ENCODE peak calls at places on chromosomes 1 and 21, in seven cellular contexts. M, Z, Y, O, S, Q and P are unnamed samples.

GRCh38 chr1:41383094-41383852 is 22.0 kb downstream of the FOXO6 start:
- DNase-seq in S (peak), M (no peak), Y (no peak), Q (no peak), Z (no peak), O (no peak), P (no peak)

GRCh38 chr21:37407719-37408455 is 41.3 kb downstream of the DYRK1A start:
- DNase-seq in Z (no peak), M (no peak), S (no peak), O (no peak), Q (no peak), Y (no peak), P (no peak)

GRCh38 chr1:159428536-159428935 is 3.5 kb upstream of the OR10J4 start:
- DNase-seq in Z (no peak), Y (no peak), Q (no peak), O (no peak), S (no peak), M (no peak), P (no peak)

GRCh38 chr1:72524021-72524420 is 241.7 kb upstream of the NEGR1 start:
- DNase-seq in Y (no peak), Q (no peak), S (no peak), M (no peak), Z (no peak), O (no peak), P (no peak)

GRCh38 chr1:167881069-167881468 is 32.9 kb downstream of the ADCY10 start:
- DNase-seq in Q (no peak), S (no peak), O (no peak), Z (no peak), Y (no peak), M (no peak), P (no peak)

GRCh38 chr1:236030572-236030971 is 34.3 kb downstream of the NID1 start:
- DNase-seq in M (no peak), Q (no peak), O (no peak), Z (no peak), Y (no peak), S (no peak), P (no peak)

GRCh38 chr21:34691396-34692032 is 22.7 kb downstream of the CLIC6 start:
- DNase-seq in Y (no peak), Z (no peak), M (no peak), Q (no peak), S (no peak), O (no peak), P (no peak)

GRCh38 chr21:45465105-45465504 is 60.1 kb downstream of the COL18A1 start:
- DNase-seq in Y (peak), Q (peak), M (no peak), S (no peak), O (no peak), Z (no peak), P (no peak)

GRCh38 chr1:209416660-209417059 is 166.9 kb upstream of the CAMK1G start:
- DNase-seq in Y (no peak), O (no peak), Q (no peak), M (no peak), S (no peak), Z (no peak), P (no peak)

GRCh38 chr1:56508523-56508983 is 70.8 kb downstream of the PLPP3 start:
- DNase-seq in Z (no peak), Q (no peak), M (peak), Y (peak), S (no peak), O (no peak), P (no peak)

GRCh38 chr1:69835924-69836323 is 268.2 kb downstream of the LRRC7 start:
- DNase-seq in M (no peak), Z (no peak), Q (no peak), Y (no peak), S (no peak), O (no peak), P (no peak)

GRCh38 chr1:184425449-184426277 is 38.8 kb downstream of the C1orf21 start:
- DNase-seq in Y (no peak), Q (no peak), Z (no peak), M (peak), O (no peak), S (no peak), P (no peak)

GRCh38 chr1:222187566-222187965 is 360.3 kb downstream of the HHIPL2 start:
- DNase-seq in Y (no peak), M (no peak), Q (no peak), O (no peak), S (no peak), Z (no peak), P (no peak)

GRCh38 chr1:245337829-245338484 is 183.2 kb downstream of the KIF26B start:
- DNase-seq in Q (peak), M (no peak), Z (no peak), O (no peak), S (no peak), Y (no peak), P (no peak)

GRCh38 chr1:50701706-50702317 is 258.3 kb downstream of the FAF1 start:
- DNase-seq in Z (no peak), Y (no peak), O (no peak), Q (no peak), S (no peak), M (no peak), P (no peak)

GRCh38 chr1:158564608-158565007 is 5.8 kb downstream of the OR6P1 start:
- DNase-seq in M (no peak), S (no peak), O (no peak), Q (peak), Z (peak), Y (no peak), P (no peak)

GRCh38 chr1:204562075-204562990 is 46.1 kb downstream of the MDM4 start:
- DNase-seq in S (no peak), Y (no peak), Z (no peak), Q (no peak), M (no peak), O (no peak), P (no peak)

GRCh38 chr1:88296227-88297010 is 387.7 kb upstream of the PKN2 start:
- DNase-seq in Z (no peak), S (no peak), O (no peak), Q (no peak), M (no peak), Y (no peak), P (no peak)

GRCh38 chr1:27538793-27539192 is 48.8 kb upstream of the WASF2 start:
- DNase-seq in Z (no peak), Y (no peak), S (peak), M (no peak), O (no peak), Q (no peak), P (no peak)

GRCh38 chr1:2542262-2542915 is 12.3 kb upstream of the HES5 start:
- DNase-seq in O (no peak), Q (no peak), S (no peak), M (no peak), Z (no peak), Y (no peak), P (no peak)

GRCh38 chr21:35705237-35705887 is 355.0 kb downstream of the SETD4 start:
- DNase-seq in Q (no peak), S (no peak), M (no peak), Y (no peak), O (no peak), Z (no peak), P (no peak)

GRCh38 chr1:214504330-214504729 is 47.1 kb downstream of the PTPN14 start:
- DNase-seq in O (no peak), S (no peak), M (no peak), Y (no peak), Q (no peak), Z (no peak), P (no peak)

GRCh38 chr1:64172458-64172983 is 30.9 kb upstream of the UBE2U start:
- DNase-seq in M (no peak), Z (no peak), S (no peak), Y (no peak), Q (no peak), O (no peak), P (no peak)

GRCh38 chr1:6969106-6969505 is 183.9 kb downstream of the CAMTA1 start:
- DNase-seq in O (no peak), Q (no peak), S (no peak), Y (no peak), Z (peak), M (no peak), P (no peak)

GRCh38 chr1:29282135-29282923 is 46.0 kb downstream of the PTPRU start:
- DNase-seq in M (no peak), O (no peak), Z (no peak), S (no peak), Q (no peak), Y (no peak), P (no peak)

GRCh38 chr21:41321908-41322495 is 5.4 kb downstream of the FAM3B start:
- DNase-seq in Z (no peak), Y (no peak), S (no peak), M (no peak), O (no peak), Q (peak), P (no peak)

GRCh38 chr1:163381487-163382184 is 59.9 kb downstream of the NUF2 start:
- DNase-seq in M (no peak), Q (no peak), S (no peak), Y (no peak), Z (no peak), O (no peak), P (no peak)

GRCh38 chr1:87915771-87916170 is 587.1 kb downstream of the LMO4 start:
- DNase-seq in S (no peak), O (no peak), Q (no peak), M (no peak), Y (no peak), Z (no peak), P (no peak)

GRCh38 chr21:42862774-42863503 is 16.4 kb downstream of the WDR4 start:
- DNase-seq in Y (no peak), O (no peak), S (no peak), M (peak), Q (no peak), Z (no peak), P (no peak)
- TF ChIP-seq CTCF in Y (no peak), O (peak), S (no peak), M (no peak), Q (no peak), Z (no peak), P (no peak)

GRCh38 chr1:18530567-18531502 is 50.1 kb downstream of the KLHDC7A start:
- DNase-seq in O (no peak), S (no peak), M (peak), Z (no peak), Y (no peak), Q (peak), P (no peak)
- TF ChIP-seq CTCF in O (no peak), S (no peak), M (peak), Z (no peak), Y (no peak), Q (peak), P (no peak)

GRCh38 chr1:179058343-179059184 is 23.3 kb upstream of the TOR3A start:
- DNase-seq in Q (no peak), O (no peak), Y (no peak), M (no peak), Z (no peak), S (no peak), P (no peak)
- TF ChIP-seq CTCF in Q (no peak), O (no peak), Y (no peak), M (no peak), Z (no peak), S (no peak), P (no peak)

GRCh38 chr21:32687946-32688345 is 39.9 kb downstream of the SYNJ1 start:
- DNase-seq in O (no peak), M (no peak), Y (no peak), Z (no peak), S (no peak), Q (peak), P (no peak)
- TF ChIP-seq CTCF in O (no peak), M (no peak), Y (no peak), Z (peak), S (no peak), Q (peak), P (no peak)

DNA sequence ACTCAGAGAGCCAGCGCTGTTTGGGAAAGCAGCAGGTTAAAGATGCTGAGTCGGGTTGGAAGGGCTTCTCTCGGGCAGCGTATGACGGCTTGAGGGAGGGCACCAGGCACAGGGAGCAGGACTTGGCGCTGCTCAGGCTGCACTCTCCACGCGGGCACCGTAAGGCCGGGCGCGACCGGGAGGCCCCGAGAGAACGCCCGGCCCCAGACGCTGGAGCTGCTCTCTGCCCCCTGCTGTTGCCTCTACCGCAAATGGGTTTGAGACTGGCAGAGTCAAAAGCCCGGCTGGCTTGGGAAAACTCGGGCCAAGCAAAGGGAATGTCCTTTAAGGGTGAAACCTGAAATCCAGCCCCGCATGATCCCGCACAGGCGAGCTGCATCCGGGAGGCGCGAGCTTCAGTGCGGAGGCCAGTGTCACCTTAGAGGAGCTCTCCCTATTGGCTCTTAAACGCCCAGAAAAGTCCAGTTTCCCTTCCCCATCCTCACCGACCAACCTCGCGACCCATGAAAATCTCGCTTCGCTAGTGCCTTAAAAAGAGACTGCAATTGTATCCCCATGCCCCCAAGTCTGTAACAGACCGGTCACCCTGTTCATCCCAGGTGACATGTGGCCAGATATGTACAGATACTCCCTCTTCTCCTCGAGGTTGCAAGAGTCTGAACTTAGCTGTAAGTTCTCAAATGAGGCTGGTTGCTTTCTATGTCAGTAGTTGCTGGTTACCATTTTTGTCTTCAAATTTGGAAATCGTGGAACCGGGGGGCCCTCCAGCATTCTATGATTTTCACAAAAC is 1.1 kb downstream of the PRRX1 start:
- DNase-seq in O (no peak), Y (peak), S (peak), Q (no peak), M (peak), Z (no peak), P (no peak)
- TF ChIP-seq CTCF in O (no peak), Y (no peak), S (peak), Q (no peak), M (no peak), Z (no peak), P (no peak)